ENCODE peak calls at places on chromosome 15, in five cellular contexts. One of them, this sample, is unnamed.

GRCh38 chr15:75200765-75201608 is 695 bp upstream of the C15orf39 start:
- DNase-seq in stimulated activated CD4-positive, alpha-beta T cell treated with anti-CD3 and anti-CD28 coated beads, Interleukin-1b, Interleukin-23, amount 100 ng/mL, for 4 hours: peak; percentile 47
- DNase-seq in H9: peak; percentile 90
- DNase-seq in transverse colon: peak; percentile 86
- DNase-seq in tibial nerve: no peak
- DNase-seq in this sample: peak; percentile 69

GRCh38 chr15:71301958-71302621 is 186.8 kb downstream of the THSD4 start:
- DNase-seq in stimulated activated CD4-positive, alpha-beta T cell treated with anti-CD3 and anti-CD28 coated beads, Interleukin-1b, Interleukin-23, amount 100 ng/mL, for 4 hours: no peak
- DNase-seq in H9: no peak
- DNase-seq in transverse colon: no peak
- DNase-seq in tibial nerve: no peak
- DNase-seq in this sample: no peak

GRCh38 chr15:55005679-55006078 is 191.1 kb downstream of the RSL24D1 start:
- DNase-seq in stimulated activated CD4-positive, alpha-beta T cell treated with anti-CD3 and anti-CD28 coated beads, Interleukin-1b, Interleukin-23, amount 100 ng/mL, for 4 hours: no peak
- DNase-seq in H9: no peak
- DNase-seq in transverse colon: no peak
- DNase-seq in tibial nerve: no peak
- DNase-seq in this sample: no peak

GRCh38 chr15:50506121-50506520 is 40.3 kb downstream of the USP50 start:
- DNase-seq in stimulated activated CD4-positive, alpha-beta T cell treated with anti-CD3 and anti-CD28 coated beads, Interleukin-1b, Interleukin-23, amount 100 ng/mL, for 4 hours: no peak
- DNase-seq in H9: peak; percentile 60
- DNase-seq in transverse colon: no peak
- DNase-seq in tibial nerve: no peak
- DNase-seq in this sample: no peak

GRCh38 chr15:32851619-32852416 is 134.0 kb downstream of the GREM1 start:
- DNase-seq in stimulated activated CD4-positive, alpha-beta T cell treated with anti-CD3 and anti-CD28 coated beads, Interleukin-1b, Interleukin-23, amount 100 ng/mL, for 4 hours: no peak
- DNase-seq in H9: no peak
- DNase-seq in transverse colon: no peak
- DNase-seq in tibial nerve: no peak
- DNase-seq in this sample: no peak

GRCh38 chr15:34147371-34148140 is 45.7 kb downstream of the PGBD4 start:
- DNase-seq in stimulated activated CD4-positive, alpha-beta T cell treated with anti-CD3 and anti-CD28 coated beads, Interleukin-1b, Interleukin-23, amount 100 ng/mL, for 4 hours: no peak
- DNase-seq in H9: no peak
- DNase-seq in transverse colon: no peak
- DNase-seq in tibial nerve: no peak
- DNase-seq in this sample: no peak

GRCh38 chr15:66877558-66878285 is 175.7 kb downstream of the SMAD6 start:
- DNase-seq in stimulated activated CD4-positive, alpha-beta T cell treated with anti-CD3 and anti-CD28 coated beads, Interleukin-1b, Interleukin-23, amount 100 ng/mL, for 4 hours: no peak
- DNase-seq in H9: no peak
- DNase-seq in transverse colon: no peak
- DNase-seq in tibial nerve: peak; percentile 5
- DNase-seq in this sample: peak; percentile 63

GRCh38 chr15:69853572-69853971 is 244.1 kb downstream of the TLE3 start:
- DNase-seq in stimulated activated CD4-positive, alpha-beta T cell treated with anti-CD3 and anti-CD28 coated beads, Interleukin-1b, Interleukin-23, amount 100 ng/mL, for 4 hours: no peak
- DNase-seq in H9: peak; percentile 43
- DNase-seq in transverse colon: no peak
- DNase-seq in tibial nerve: no peak
- DNase-seq in this sample: no peak

GRCh38 chr15:29428925-29429573 is 159.4 kb upstream of the NSMCE3 start:
- DNase-seq in stimulated activated CD4-positive, alpha-beta T cell treated with anti-CD3 and anti-CD28 coated beads, Interleukin-1b, Interleukin-23, amount 100 ng/mL, for 4 hours: no peak
- DNase-seq in H9: no peak
- DNase-seq in transverse colon: no peak
- DNase-seq in tibial nerve: no peak
- DNase-seq in this sample: no peak

GRCh38 chr15:98292442-98293240 is 332.1 kb downstream of the ARRDC4 start:
- DNase-seq in stimulated activated CD4-positive, alpha-beta T cell treated with anti-CD3 and anti-CD28 coated beads, Interleukin-1b, Interleukin-23, amount 100 ng/mL, for 4 hours: peak; percentile 17
- DNase-seq in H9: peak; percentile 90
- DNase-seq in transverse colon: peak; percentile 39
- DNase-seq in tibial nerve: no peak
- DNase-seq in this sample: no peak

GRCh38 chr15:31487811-31488436 is 161.3 kb downstream of the KLF13 start:
- DNase-seq in stimulated activated CD4-positive, alpha-beta T cell treated with anti-CD3 and anti-CD28 coated beads, Interleukin-1b, Interleukin-23, amount 100 ng/mL, for 4 hours: no peak
- DNase-seq in H9: peak; percentile 39
- DNase-seq in transverse colon: no peak
- DNase-seq in tibial nerve: no peak
- DNase-seq in this sample: peak; percentile 59

GRCh38 chr15:59292393-59292792 is 80.3 kb downstream of the MYO1E start:
- DNase-seq in stimulated activated CD4-positive, alpha-beta T cell treated with anti-CD3 and anti-CD28 coated beads, Interleukin-1b, Interleukin-23, amount 100 ng/mL, for 4 hours: no peak
- DNase-seq in H9: no peak
- DNase-seq in transverse colon: no peak
- DNase-seq in tibial nerve: no peak
- DNase-seq in this sample: no peak

GRCh38 chr15:59532770-59533379 is 78.7 kb upstream of the GCNT3 start:
- DNase-seq in stimulated activated CD4-positive, alpha-beta T cell treated with anti-CD3 and anti-CD28 coated beads, Interleukin-1b, Interleukin-23, amount 100 ng/mL, for 4 hours: no peak
- DNase-seq in H9: no peak
- DNase-seq in transverse colon: peak; percentile 50
- DNase-seq in tibial nerve: no peak
- DNase-seq in this sample: no peak

GRCh38 chr15:34987182-34987488 is 952 bp downstream of the ZNF770 start:
- DNase-seq in stimulated activated CD4-positive, alpha-beta T cell treated with anti-CD3 and anti-CD28 coated beads, Interleukin-1b, Interleukin-23, amount 100 ng/mL, for 4 hours: no peak
- DNase-seq in H9: no peak
- DNase-seq in transverse colon: no peak
- DNase-seq in tibial nerve: no peak
- DNase-seq in this sample: no peak

GRCh38 chr15:41876689-41877088 is 17.2 kb downstream of the SPTBN5 start:
- DNase-seq in stimulated activated CD4-positive, alpha-beta T cell treated with anti-CD3 and anti-CD28 coated beads, Interleukin-1b, Interleukin-23, amount 100 ng/mL, for 4 hours: no peak
- DNase-seq in H9: no peak
- DNase-seq in transverse colon: no peak
- DNase-seq in tibial nerve: no peak
- DNase-seq in this sample: no peak

GRCh38 chr15:56732881-56733130 is 503 bp downstream of the ZNF280D start:
- DNase-seq in stimulated activated CD4-positive, alpha-beta T cell treated with anti-CD3 and anti-CD28 coated beads, Interleukin-1b, Interleukin-23, amount 100 ng/mL, for 4 hours: no peak
- DNase-seq in H9: no peak
- DNase-seq in transverse colon: no peak
- DNase-seq in tibial nerve: peak; percentile 47
- DNase-seq in this sample: peak; percentile 68

GRCh38 chr15:62362608-62363007 is 197.5 kb upstream of the C2CD4B start:
- DNase-seq in stimulated activated CD4-positive, alpha-beta T cell treated with anti-CD3 and anti-CD28 coated beads, Interleukin-1b, Interleukin-23, amount 100 ng/mL, for 4 hours: no peak
- DNase-seq in H9: no peak
- DNase-seq in transverse colon: no peak
- DNase-seq in tibial nerve: no peak
- DNase-seq in this sample: no peak

GRCh38 chr15:75209289-75209676 is 7.6 kb downstream of the C15orf39 start:
- DNase-seq in stimulated activated CD4-positive, alpha-beta T cell treated with anti-CD3 and anti-CD28 coated beads, Interleukin-1b, Interleukin-23, amount 100 ng/mL, for 4 hours: no peak
- DNase-seq in H9: no peak
- DNase-seq in transverse colon: no peak
- DNase-seq in tibial nerve: no peak
- DNase-seq in this sample: no peak

GRCh38 chr15:70077436-70077835 is 20.3 kb downstream of the TLE3 start:
- DNase-seq in stimulated activated CD4-positive, alpha-beta T cell treated with anti-CD3 and anti-CD28 coated beads, Interleukin-1b, Interleukin-23, amount 100 ng/mL, for 4 hours: no peak
- DNase-seq in H9: no peak
- DNase-seq in transverse colon: no peak
- DNase-seq in tibial nerve: no peak
- DNase-seq in this sample: no peak

GRCh38 chr15:40872791-40873526 is 1.1 kb downstream of the RHOV start:
- DNase-seq in stimulated activated CD4-positive, alpha-beta T cell treated with anti-CD3 and anti-CD28 coated beads, Interleukin-1b, Interleukin-23, amount 100 ng/mL, for 4 hours: no peak
- DNase-seq in H9: no peak
- DNase-seq in transverse colon: no peak
- DNase-seq in tibial nerve: no peak
- DNase-seq in this sample: no peak

GRCh38 chr15:36495464-36495863 is 84.0 kb upstream of the CDIN1 start:
- DNase-seq in stimulated activated CD4-positive, alpha-beta T cell treated with anti-CD3 and anti-CD28 coated beads, Interleukin-1b, Interleukin-23, amount 100 ng/mL, for 4 hours: no peak
- DNase-seq in H9: no peak
- DNase-seq in transverse colon: no peak
- DNase-seq in tibial nerve: no peak
- DNase-seq in this sample: no peak

This sample was measured in right atrium auricular region.